ENCODE peak calls at places on chromosomes 5 and 9, in ten cellular contexts. O, Z, E, L, A, U, Y, I, S and J are unnamed samples.
A peak's percentile ranks its signal among the peaks of the same experiment; 100 is the strongest.

GRCh38 chr9:116099821-116100220 is 53.8 kb upstream of the PAPPA start:
- DNase-seq in L (no peak), S (no peak), A (peak; percentile 88), Z (no peak), Y (no peak), O (peak; percentile 60), E (no peak), I (no peak), U (no peak), J (no peak)

GRCh38 chr9:14661421-14662059 is 31.7 kb downstream of the ZDHHC21 start:
- DNase-seq in E (no peak), Z (no peak), S (no peak), Y (no peak), O (peak; percentile 43), A (peak; percentile 15), L (no peak), I (peak; percentile 37), U (no peak), J (no peak)

GRCh38 chr9:104774831-104775573 is 11.1 kb downstream of the NIPSNAP3B start:
- DNase-seq in S (no peak), I (peak; percentile 59), A (no peak), U (no peak), Z (no peak), Y (no peak), O (no peak), E (no peak), L (no peak), J (no peak)

GRCh38 chr9:126682928-126683697 is 69.4 kb downstream of the LMX1B start:
- DNase-seq in Z (no peak), S (no peak), Y (no peak), A (no peak), U (no peak), E (no peak), O (no peak), I (no peak), L (no peak), J (peak; percentile 83)

GRCh38 chr9:136526625-136527066 is 19.2 kb downstream of the NOTCH1 start:
- DNase-seq in S (no peak), E (no peak), L (no peak), A (no peak), O (no peak), Y (no peak), Z (no peak), U (peak; percentile 86), I (no peak), J (no peak)

GRCh38 chr5:106862450-106863193 is 808.1 kb downstream of the EFNA5 start:
- DNase-seq in Z (no peak), S (no peak), A (peak; percentile 91), E (no peak), L (no peak), Y (no peak), O (peak; percentile 50), U (no peak), I (no peak), J (no peak)

GRCh38 chr9:86545085-86545484 is 190.9 kb upstream of the TUT7 start:
- DNase-seq in A (no peak), Z (no peak), I (no peak), Y (no peak), O (no peak), E (no peak), U (no peak), L (no peak), S (no peak), J (no peak)

GRCh38 chr9:68538200-68538599 is 2.5 kb downstream of the TMEM252 start:
- DNase-seq in S (no peak), I (no peak), L (peak; percentile 64), Z (no peak), U (no peak), A (no peak), E (no peak), O (peak; percentile 26), Y (no peak), J (no peak)

GRCh38 chr9:114428466-114428865 is 40.7 kb upstream of the AKNA start:
- DNase-seq in A (no peak), E (no peak), I (no peak), L (no peak), S (no peak), Z (no peak), O (no peak), Y (no peak), U (no peak), J (no peak)

GRCh38 chr5:67154518-67155206 is 41.9 kb downstream of the CD180 start:
- DNase-seq in U (no peak), A (no peak), Z (no peak), S (no peak), O (no peak), E (no peak), Y (no peak), I (no peak), L (no peak), J (no peak)

GRCh38 chr9:36018755-36019720 is 17.7 kb upstream of the RECK start:
- DNase-seq in U (no peak), E (no peak), L (no peak), Z (no peak), S (no peak), I (no peak), O (peak; percentile 81), A (peak; percentile 89), Y (no peak), J (no peak)

GRCh38 chr9:89293014-89293413 is 18.0 kb upstream of the CKS2 start:
- DNase-seq in O (no peak), Y (no peak), E (no peak), I (no peak), U (no peak), Z (no peak), L (no peak), S (no peak), A (no peak), J (no peak)

GRCh38 chr5:79512692-79513518 is 1.0 kb downstream of the HOMER1 start:
- DNase-seq in A (peak; percentile 54), Y (no peak), O (peak; percentile 27), Z (no peak), S (peak; percentile 35), U (no peak), I (peak; percentile 12), L (no peak), E (no peak), J (no peak)

GRCh38 chr5:142472306-142472951 is 147.6 kb upstream of the SPRY4 start:
- DNase-seq in U (no peak), Y (no peak), O (peak; percentile 96), A (peak; percentile 95), E (no peak), S (peak; percentile 82), I (no peak), Z (no peak), L (no peak), J (no peak)

GRCh38 chr9:108834959-108835696 is 20.7 kb downstream of the ACTL7B start:
- DNase-seq in I (no peak), O (no peak), S (no peak), E (no peak), Z (no peak), U (no peak), Y (no peak), A (no peak), L (no peak), J (no peak)

GRCh38 chr5:61313960-61314681 is 17.9 kb upstream of the ZSWIM6 start:
- DNase-seq in O (peak; percentile 94), A (peak; percentile 94), U (no peak), Y (peak; percentile 92), L (peak; percentile 75), I (no peak), Z (no peak), E (no peak), S (no peak), J (no peak)

DNA sequence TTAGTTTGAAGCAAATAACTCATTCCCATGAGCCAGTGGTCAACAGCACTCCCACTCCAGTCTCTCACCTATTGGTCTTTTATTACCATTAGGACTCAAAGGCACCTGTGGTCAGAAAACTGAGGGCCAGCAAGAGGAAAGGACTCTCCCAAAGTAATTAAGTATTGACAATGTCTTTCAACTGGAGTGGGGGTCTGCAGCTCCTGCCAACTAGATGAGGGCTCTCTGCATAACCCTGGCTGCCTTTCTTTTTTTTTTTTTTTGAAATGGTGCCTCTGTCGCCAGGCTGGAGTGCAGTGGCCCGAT is 577 bp upstream of the CDK5RAP2 start:
- DNase-seq in E (no peak), Z (no peak), Y (no peak), I (no peak), U (no peak), A (no peak), S (no peak), L (no peak), O (no peak), J (no peak)
- H3K4me3 ChIP-seq in E (peak overlapping the region; percentile 97), Z (peak overlapping the region; percentile 99), Y (no peak overlapping the region), I (peak overlapping the region; percentile 98), U (no peak overlapping the region), A (peak overlapping the region; percentile 27), S (no peak overlapping the region), L (no peak overlapping the region), O (peak overlapping the region; percentile 15), J (peak overlapping the region; percentile 40)

DNA sequence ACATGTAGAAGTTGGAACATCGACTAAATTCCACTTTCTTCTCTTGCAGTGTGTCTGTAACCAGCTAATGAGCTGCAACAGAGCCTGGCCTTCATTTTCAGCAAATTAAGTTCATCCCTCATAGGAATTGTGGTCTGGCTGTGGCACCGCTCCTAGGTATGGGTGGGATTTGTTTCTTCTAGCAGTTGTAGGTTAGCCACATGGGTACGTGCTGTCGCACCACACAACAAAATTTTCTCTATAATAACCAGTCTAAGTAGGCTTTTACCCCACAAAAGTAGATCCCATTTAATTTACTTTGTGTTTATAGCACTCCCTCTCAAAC is 59.9 kb upstream of the MEF2C start:
- DNase-seq in S (no peak), Z (no peak), U (no peak), E (no peak), Y (no peak), L (peak; percentile 50), A (no peak), I (no peak), O (no peak), J (no peak)
- H3K27ac ChIP-seq in S (no peak overlapping the region), Z (peak overlapping the region; percentile 20), U (peak overlapping the region; percentile 45), E (no peak overlapping the region), Y (no peak overlapping the region), L (peak overlapping the region; percentile 94), A (peak overlapping the region; percentile 11), I (no peak overlapping the region), O (peak overlapping the region; percentile 82), J (no peak overlapping the region)

DNA sequence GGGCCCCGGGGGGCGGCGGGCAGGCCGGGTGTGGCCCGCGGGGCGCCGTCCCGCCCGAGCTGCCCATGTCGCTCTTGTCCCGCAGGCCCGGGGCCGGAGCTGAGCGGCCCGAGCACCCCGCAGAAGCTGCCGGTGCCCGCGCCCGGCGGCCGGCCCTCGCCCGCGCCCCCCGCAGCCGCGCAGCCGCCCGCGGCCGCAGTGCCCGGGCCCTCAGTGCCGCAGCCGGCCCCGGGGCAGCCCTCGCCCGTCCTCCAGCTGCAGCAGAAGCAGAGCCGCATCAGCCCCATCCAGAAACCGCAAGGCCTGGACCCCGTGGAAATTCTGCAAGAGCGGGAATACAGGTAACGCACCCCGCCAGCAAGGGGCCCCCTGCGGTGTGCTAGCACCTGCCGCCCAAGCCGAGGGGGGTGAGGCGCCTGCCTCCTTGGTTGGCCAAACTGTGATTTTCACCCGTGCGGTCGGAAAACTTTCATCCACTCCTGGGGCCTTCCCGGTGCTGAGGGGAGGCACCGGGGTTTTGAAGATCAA is 32.1 kb downstream of the SMARCA2 start:
- DNase-seq in I (no peak), U (no peak), E (no peak), Y (no peak), L (no peak), Z (no peak), S (no peak), A (no peak), O (no peak), J (no peak)
- H3K4me3 ChIP-seq in I (no peak overlapping the region), U (no peak overlapping the region), E (no peak overlapping the region), Y (no peak overlapping the region), L (no peak overlapping the region), Z (no peak overlapping the region), S (no peak overlapping the region), A (no peak overlapping the region), O (no peak overlapping the region), J (no peak overlapping the region)

GRCh38 chr5:16866795-16867584 is 69.1 kb downstream of the MYO10 start:
- DNase-seq in A (peak; percentile 76), Y (no peak), Z (no peak), E (no peak), O (peak; percentile 72), I (no peak), L (peak; percentile 63), S (no peak), U (peak; percentile 36), J (no peak)
- H3K27ac ChIP-seq in A (peak overlapping the region; percentile 1), Y (no peak overlapping the region), Z (no peak overlapping the region), E (no peak overlapping the region), O (peak overlapping the region; percentile 66), I (no peak overlapping the region), L (peak overlapping the region; percentile 11), S (peak overlapping the region; percentile 32), U (peak overlapping the region; percentile 61), J (no peak overlapping the region)